ENCODE peak calls at places on chromosomes 1 and 21, in ten cellular contexts. P is tibial artery, X is stomach, U is transverse colon, G is cardiac muscle cell, C is neural progenitor cell, E is prostate gland, W is Panc1, K is RWPE1, M is ovary. A is an unnamed sample.

GRCh38 chr1:28580706-28581530 is 11.1 kb upstream of the RAB42 start:
- DNase-seq in P (peak), K (peak), U (peak), C (peak), M (no peak), E (peak), G (peak), X (peak), W (no peak), A (peak)

GRCh38 chr1:179059185-179059483 is 22.7 kb upstream of the TOR3A start:
- DNase-seq in W (no peak), K (no peak), U (no peak), P (no peak), G (no peak), X (no peak), E (no peak), C (no peak), M (no peak), A (no peak)

GRCh38 chr1:40371707-40372258 is 1.7 kb upstream of the SMAP2 start:
- DNase-seq in M (no peak), E (no peak), P (no peak), W (no peak), K (no peak), X (no peak), C (no peak), U (no peak), G (no peak), A (no peak)

GRCh38 chr21:14767192-14767852 is 221.2 kb upstream of the SAMSN1 start:
- DNase-seq in W (no peak), M (no peak), X (no peak), P (no peak), K (no peak), G (no peak), U (no peak), C (no peak), E (no peak), A (no peak)

GRCh38 chr1:205954819-205955404 is 11.7 kb upstream of the SLC26A9 start:
- DNase-seq in G (no peak), U (no peak), E (no peak), C (no peak), W (no peak), P (no peak), X (no peak), K (no peak), M (no peak), A (no peak)

GRCh38 chr1:204294371-204294770 is 65.4 kb downstream of the PLEKHA6 start:
- DNase-seq in K (peak), E (no peak), W (peak), M (peak), U (peak), G (no peak), P (peak), X (no peak), C (no peak), A (no peak)

GRCh38 chr1:23114424-23115079 is 54.1 kb downstream of the LUZP1 start:
- DNase-seq in W (no peak), M (no peak), U (no peak), E (no peak), C (no peak), X (no peak), K (no peak), G (peak), P (no peak), A (no peak)

GRCh38 chr21:35400233-35400939 is 351.3 kb upstream of the RUNX1 start:
- DNase-seq in M (no peak), W (peak), C (peak), G (peak), U (peak), X (no peak), P (no peak), K (peak), E (peak), A (no peak)

GRCh38 chr1:198669023-198669698 is 30.3 kb downstream of the PTPRC start:
- DNase-seq in C (no peak), X (no peak), M (no peak), E (no peak), W (no peak), U (no peak), P (no peak), G (no peak), K (peak), A (no peak)

GRCh38 chr1:46406881-46407608 is 12.9 kb downstream of the FAAH start:
- DNase-seq in X (no peak), U (no peak), P (no peak), G (peak), K (no peak), W (no peak), E (no peak), M (no peak), C (peak), A (peak)

GRCh38 chr1:166884040-166884642 is 8.1 kb upstream of the TADA1 start:
- DNase-seq in M (no peak), C (peak), U (peak), W (no peak), P (no peak), E (peak), K (no peak), G (peak), X (peak), A (no peak)

GRCh38 chr1:15451014-15451722 is 5.4 kb upstream of the CELA2A start:
- DNase-seq in E (no peak), C (no peak), G (no peak), P (no peak), W (no peak), U (no peak), K (no peak), M (no peak), X (no peak), A (no peak)

GRCh38 chr1:115877511-115877910 is 36.6 kb upstream of the NHLH2 start:
- DNase-seq in X (no peak), E (peak), G (no peak), K (peak), C (peak), M (no peak), P (no peak), U (no peak), W (no peak), A (peak)

GRCh38 chr1:194873328-194873923 is 1687.0 kb upstream of the B3GALT2 start:
- DNase-seq in G (no peak), X (no peak), M (no peak), K (peak), U (no peak), P (no peak), C (no peak), W (no peak), E (no peak), A (no peak)

GRCh38 chr1:208247696-208248095 is 3.5 kb upstream of the PLXNA2 start:
- DNase-seq in C (no peak), E (no peak), X (no peak), P (no peak), U (no peak), M (no peak), K (no peak), G (peak), W (no peak), A (no peak)

GRCh38 chr1:34755961-34756360 is 1.1 kb downstream of the GJB5 start:
- DNase-seq in C (no peak), P (no peak), M (no peak), U (no peak), W (no peak), E (no peak), X (no peak), G (no peak), K (no peak), A (no peak)

GRCh38 chr1:34754878-34755637 is at the start of gene GJB5:
- DNase-seq in U (peak), C (no peak), X (no peak), P (no peak), M (no peak), E (peak), W (no peak), G (no peak), K (peak), A (no peak)

GRCh38 chr1:34749983-34750382 is 4.9 kb upstream of the GJB5 start:
- DNase-seq in G (no peak), U (no peak), E (no peak), P (no peak), M (no peak), X (no peak), W (no peak), C (peak), K (no peak), A (no peak)

GRCh38 chr1:34750610-34751009 is 4.2 kb upstream of the GJB5 start:
- DNase-seq in C (no peak), U (no peak), E (no peak), W (no peak), P (no peak), K (no peak), X (no peak), M (no peak), G (no peak), A (no peak)

DNA sequence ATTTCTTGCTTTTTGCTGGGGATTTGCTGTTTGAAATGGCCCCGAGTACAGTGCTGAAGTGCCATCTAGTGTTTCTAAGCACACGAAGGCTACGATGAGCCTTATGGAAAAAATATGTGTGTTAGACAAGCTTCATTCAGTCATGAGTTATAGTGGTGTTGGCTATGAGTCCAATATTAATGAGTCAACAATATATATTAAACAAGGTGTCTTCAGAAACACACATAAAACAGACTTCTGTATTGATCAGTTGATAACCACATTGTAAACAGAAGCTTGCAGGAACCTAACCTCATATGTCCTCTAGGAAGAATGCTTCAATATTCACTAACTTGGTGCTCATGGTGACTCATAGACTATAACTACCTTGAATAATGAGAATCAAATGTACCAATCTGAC is 1.7 kb upstream of the GJB5 start:
- DNase-seq in C (no peak), E (no peak), X (no peak), K (no peak), U (no peak), P (no peak), W (no peak), G (no peak), M (no peak), A (no peak)
- TF ChIP-seq CTCF in C (peak), E (no peak), X (no peak), K (no peak), U (no peak), P (no peak), W (no peak), G (no peak), M (no peak), A (no peak)

GRCh38 chr21:32073190-32073589 is 200.4 kb downstream of the HUNK start:
- DNase-seq in W (no peak), G (no peak), X (no peak), E (no peak), K (no peak), U (no peak), C (no peak), M (no peak), P (no peak), A (no peak)
- H3K27ac ChIP-seq in W (no peak), G (no peak), X (no peak), E (no peak), K (no peak), U (no peak), C (no peak), M (no peak), P (no peak), A (no peak)

GRCh38 chr1:52748119-52748518 is 21.9 kb downstream of the ZYG11B start:
- DNase-seq in G (no peak), P (no peak), M (no peak), X (no peak), E (no peak), W (no peak), K (no peak), C (no peak), U (no peak), A (no peak)
- TF ChIP-seq CTCF in G (no peak), P (peak), M (no peak), X (no peak), E (no peak), W (no peak), K (no peak), C (peak), U (peak), A (no peak)

GRCh38 chr1:3127738-3128137 is 58.7 kb downstream of the PRDM16 start:
- DNase-seq in U (no peak), X (no peak), G (peak), K (no peak), M (no peak), E (no peak), C (no peak), W (no peak), P (peak), A (no peak)
- H3K27ac ChIP-seq in U (peak), X (peak), G (peak), K (no peak), M (peak), E (peak), C (no peak), W (no peak), P (peak), A (no peak)

DNA sequence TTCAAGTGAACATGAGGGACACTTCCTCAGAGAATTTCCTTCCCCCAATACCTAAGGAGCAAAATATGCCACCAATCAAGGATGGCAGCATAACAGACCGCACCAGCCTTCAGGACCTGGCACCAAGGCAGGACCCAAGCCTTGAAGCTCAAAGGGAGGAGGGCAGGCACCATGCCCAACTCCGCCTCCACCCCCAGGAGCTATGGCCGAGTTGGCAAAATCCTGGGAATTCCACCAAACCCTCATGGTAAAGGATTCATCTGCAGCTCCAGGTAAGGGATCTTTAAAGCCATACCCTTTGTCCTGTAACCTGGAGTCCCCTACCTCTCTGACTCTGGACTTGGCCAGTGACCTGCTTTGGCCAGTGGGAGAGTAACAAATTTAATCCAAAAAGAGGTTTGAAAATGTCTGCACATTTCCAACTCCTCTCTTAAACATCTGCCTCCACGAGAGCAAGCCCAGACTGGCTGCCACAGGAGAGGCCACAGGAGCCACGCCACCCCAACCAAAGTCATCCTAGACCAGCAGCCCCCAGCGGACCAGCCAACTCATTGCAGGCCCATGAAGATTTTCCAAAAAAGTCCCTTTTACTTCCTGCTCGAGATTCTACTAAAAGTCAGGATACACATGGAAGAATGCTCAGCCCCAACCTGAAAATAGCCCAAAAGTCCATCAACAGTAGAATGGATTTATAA is 41.9 kb downstream of the NPHP4 start:
- DNase-seq in C (no peak), U (no peak), W (no peak), G (no peak), E (no peak), M (peak), P (peak), X (no peak), K (no peak), A (no peak)
- TF ChIP-seq CTCF in C (no peak), U (no peak), W (no peak), G (no peak), E (no peak), M (no peak), P (no peak), X (no peak), K (no peak), A (no peak)

GRCh38 chr21:26565105-26565504 is 8.0 kb downstream of the CYYR1 start:
- DNase-seq in C (no peak), M (no peak), K (no peak), U (no peak), E (no peak), P (no peak), W (no peak), G (no peak), X (no peak), A (no peak)
- H3K27ac ChIP-seq in C (no peak), M (no peak), K (no peak), U (no peak), E (no peak), P (no peak), W (no peak), G (no peak), X (no peak), A (no peak)

DNA sequence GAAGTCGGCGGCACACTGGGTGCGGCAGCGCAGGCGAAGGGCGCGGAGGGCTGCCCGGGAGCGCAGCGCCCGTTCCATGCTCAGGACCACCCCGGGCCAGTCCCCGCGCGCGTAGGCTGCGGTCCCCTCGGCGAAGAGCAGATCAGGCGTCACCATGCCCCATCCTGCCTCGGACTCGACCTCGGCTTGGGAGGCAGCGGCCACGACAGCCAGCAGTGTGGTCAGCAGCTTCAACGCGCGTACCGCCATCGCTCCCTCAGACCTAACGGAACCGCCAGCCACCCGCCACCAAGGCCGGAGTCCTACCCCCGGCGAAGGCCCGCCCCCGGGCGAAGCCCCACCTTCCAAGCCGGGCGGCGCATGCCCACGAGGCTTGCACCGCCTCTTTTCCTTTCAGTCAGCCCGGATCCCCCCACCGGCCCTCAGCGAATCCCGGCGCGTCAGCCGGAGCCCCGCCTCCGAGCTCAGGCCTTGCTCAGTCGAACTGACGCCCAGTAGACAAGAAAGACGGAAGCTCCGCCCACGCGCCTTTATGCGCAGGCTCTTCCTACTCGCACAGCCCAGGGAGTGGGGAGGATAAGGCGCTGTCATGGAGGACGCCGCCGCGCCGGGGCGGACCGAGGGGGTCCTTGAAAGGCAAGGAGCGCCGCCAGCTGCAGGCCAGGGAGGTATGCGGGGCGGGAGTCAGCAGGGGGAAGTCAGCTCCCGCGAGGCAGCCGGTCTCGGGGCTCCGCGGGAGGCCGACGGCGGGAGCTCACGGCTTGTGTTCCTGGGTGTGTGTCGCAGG is at the start of the genes C1orf50 and P3H1:
- DNase-seq in C (peak), E (peak), W (peak), G (peak), P (peak), X (peak), U (peak), K (peak), M (peak), A (peak)
- TF ChIP-seq CTCF in C (no peak), E (no peak), W (no peak), G (no peak), P (no peak), X (no peak), U (no peak), K (no peak), M (no peak), A (no peak)

DNA sequence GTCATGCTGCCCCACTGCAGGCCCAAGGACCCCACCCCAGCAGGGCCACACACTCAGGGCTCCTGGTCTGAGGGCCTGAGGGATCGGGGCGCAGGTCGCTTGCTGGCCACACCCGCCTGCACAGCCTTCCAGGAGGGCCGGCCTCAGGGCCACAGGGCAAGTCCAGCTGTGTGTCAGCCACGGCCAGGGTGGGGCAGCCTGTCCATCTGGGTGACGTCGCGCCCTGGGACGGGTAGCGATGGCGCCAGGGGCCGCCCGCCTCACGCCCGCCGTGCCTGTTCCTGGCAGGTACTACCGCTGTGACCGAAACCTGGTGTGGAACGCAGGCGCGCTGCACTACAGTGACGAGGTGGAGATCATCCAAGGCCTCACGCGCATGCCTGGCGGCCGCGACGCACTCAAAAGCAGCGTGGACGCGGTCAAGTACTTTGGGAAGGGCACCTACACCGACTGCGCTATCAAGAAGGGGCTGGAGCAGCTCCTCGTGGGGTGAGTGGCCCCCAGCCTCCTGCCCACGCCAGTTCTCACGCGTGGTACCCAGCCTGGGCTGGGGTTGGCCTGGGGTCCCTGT is 2.5 kb downstream of the COL6A1 start:
- DNase-seq in W (no peak), P (peak), U (peak), M (peak), C (no peak), G (no peak), E (no peak), X (no peak), K (no peak), A (peak)
- H3K27ac ChIP-seq in W (no peak), P (peak), U (peak), M (peak), C (no peak), G (no peak), E (peak), X (no peak), K (no peak), A (no peak)

DNA sequence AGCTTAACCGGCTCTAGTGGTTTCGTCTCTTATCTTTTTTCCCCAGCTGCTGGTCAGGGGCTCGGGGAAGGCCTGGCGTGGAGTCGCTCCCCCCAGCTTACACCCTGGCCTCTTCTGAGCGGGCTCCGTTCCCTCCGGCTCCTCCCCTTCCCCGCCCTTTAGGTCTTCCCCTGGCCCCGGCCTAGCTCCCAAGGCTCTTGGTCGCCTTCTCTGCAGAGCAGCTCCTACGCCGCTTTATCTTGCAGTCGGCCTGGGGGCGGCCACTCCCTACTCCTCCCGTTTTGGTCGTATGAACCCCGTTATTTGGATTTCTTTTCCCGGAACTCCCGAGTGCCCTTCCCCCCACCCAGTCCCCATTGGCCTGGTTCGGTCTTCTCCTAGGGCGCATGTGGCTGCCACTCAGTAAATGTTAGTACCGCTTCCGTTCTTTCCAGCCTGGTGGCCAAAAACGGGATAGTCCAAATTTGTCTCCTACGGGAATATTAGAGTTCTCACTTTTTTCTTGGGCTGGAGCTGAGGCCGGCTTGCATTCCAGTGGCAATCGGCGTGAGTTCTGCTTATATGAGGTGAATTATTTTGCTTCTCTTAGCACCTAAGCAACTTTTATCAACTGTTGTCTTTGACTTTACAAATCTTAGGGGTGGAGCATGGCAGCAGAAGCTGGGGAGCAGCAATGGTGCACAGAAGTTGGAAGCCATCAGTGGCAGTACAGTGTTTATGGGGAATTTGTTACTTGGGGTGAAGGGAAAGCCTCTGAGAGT is 474 bp downstream of the THRAP3 start:
- DNase-seq in K (peak), C (peak), P (peak), X (peak), G (peak), U (no peak), E (no peak), M (no peak), W (peak), A (peak)
- TF ChIP-seq CTCF in K (peak), C (peak), P (peak), X (peak), G (peak), U (peak), E (no peak), M (no peak), W (no peak), A (no peak)